ENCODE peak calls at places on chromosomes 2 and 18, in six cellular contexts. One of them, this sample, is unnamed.

GRCh38 chr2:173232956-173233744 is 121.5 kb upstream of the CDCA7 start:
- DNase-seq in H1: no peak
- DNase-seq in H9: no peak
- DNase-seq in mesendoderm: no peak
- DNase-seq in trophoblast cell: no peak
- DNase-seq in neuronal stem cell: no peak
- DNase-seq in this sample: peak

GRCh38 chr18:36411745-36412168 is 114.2 kb downstream of the FHOD3 start:
- DNase-seq in trophoblast cell: no peak
- DNase-seq in neuronal stem cell: peak
- DNase-seq in H1: no peak
- DNase-seq in mesendoderm: peak
- DNase-seq in H9: peak
- DNase-seq in this sample: peak

GRCh38 chr2:123040506-123040905 is 984.6 kb upstream of the CNTNAP5 start:
- DNase-seq in H1: no peak
- DNase-seq in trophoblast cell: no peak
- DNase-seq in H9: no peak
- DNase-seq in neuronal stem cell: no peak
- DNase-seq in mesendoderm: no peak
- DNase-seq in this sample: no peak

GRCh38 chr2:6071536-6071935 is 379.4 kb downstream of the SOX11 start:
- DNase-seq in H1: no peak
- DNase-seq in mesendoderm: no peak
- DNase-seq in trophoblast cell: no peak
- DNase-seq in neuronal stem cell: no peak
- DNase-seq in H9: no peak
- DNase-seq in this sample: no peak

GRCh38 chr2:119260636-119261497 is 37.2 kb downstream of the STEAP3 start:
- DNase-seq in neuronal stem cell: no peak
- DNase-seq in trophoblast cell: no peak
- DNase-seq in mesendoderm: no peak
- DNase-seq in H9: no peak
- DNase-seq in H1: no peak
- DNase-seq in this sample: peak

GRCh38 chr18:11676867-11677266 is 12.2 kb upstream of the GNAL start:
- DNase-seq in H1: no peak
- DNase-seq in H9: peak
- DNase-seq in trophoblast cell: no peak
- DNase-seq in mesendoderm: no peak
- DNase-seq in neuronal stem cell: no peak
- DNase-seq in this sample: peak

GRCh38 chr2:72936669-72937355 is 19.5 kb downstream of the EMX1 start:
- DNase-seq in mesendoderm: no peak
- DNase-seq in H9: no peak
- DNase-seq in neuronal stem cell: no peak
- DNase-seq in H1: no peak
- DNase-seq in trophoblast cell: no peak
- DNase-seq in this sample: no peak

GRCh38 chr2:259789-260331 is 4.0 kb downstream of the SH3YL1 start:
- DNase-seq in H9: no peak
- DNase-seq in trophoblast cell: no peak
- DNase-seq in mesendoderm: no peak
- DNase-seq in H1: no peak
- DNase-seq in neuronal stem cell: no peak
- DNase-seq in this sample: no peak

GRCh38 chr2:204108301-204108700 is 171.7 kb downstream of the ICOS start:
- DNase-seq in H1: no peak
- DNase-seq in mesendoderm: peak
- DNase-seq in H9: peak
- DNase-seq in trophoblast cell: peak
- DNase-seq in neuronal stem cell: peak
- DNase-seq in this sample: no peak

GRCh38 chr2:149167941-149168340 is 129.4 kb downstream of the LYPD6B start:
- DNase-seq in mesendoderm: no peak
- DNase-seq in H1: no peak
- DNase-seq in neuronal stem cell: no peak
- DNase-seq in H9: no peak
- DNase-seq in trophoblast cell: no peak
- DNase-seq in this sample: no peak

GRCh38 chr2:55165567-55165966 is 66.5 kb downstream of the CLHC1 start:
- DNase-seq in H9: no peak
- DNase-seq in H1: no peak
- DNase-seq in trophoblast cell: peak
- DNase-seq in neuronal stem cell: no peak
- DNase-seq in mesendoderm: no peak
- DNase-seq in this sample: peak

GRCh38 chr2:64482765-64483504 is 29.0 kb downstream of the LGALSL start:
- DNase-seq in trophoblast cell: peak
- DNase-seq in H1: no peak
- DNase-seq in neuronal stem cell: no peak
- DNase-seq in mesendoderm: peak
- DNase-seq in H9: no peak
- DNase-seq in this sample: no peak

GRCh38 chr2:116537811-116538210 is 1276.7 kb upstream of the DDX18 start:
- DNase-seq in trophoblast cell: no peak
- DNase-seq in H9: no peak
- DNase-seq in neuronal stem cell: no peak
- DNase-seq in mesendoderm: no peak
- DNase-seq in H1: no peak
- DNase-seq in this sample: no peak

GRCh38 chr2:38528008-38528442 is 74.7 kb downstream of the HNRNPLL start:
- DNase-seq in trophoblast cell: peak
- DNase-seq in neuronal stem cell: no peak
- DNase-seq in mesendoderm: peak
- DNase-seq in H1: no peak
- DNase-seq in H9: peak
- DNase-seq in this sample: peak

GRCh38 chr2:176585791-176586190 is 316.5 kb downstream of the MTX2 start:
- DNase-seq in H9: no peak
- DNase-seq in trophoblast cell: peak
- DNase-seq in mesendoderm: peak
- DNase-seq in H1: no peak
- DNase-seq in neuronal stem cell: no peak
- DNase-seq in this sample: no peak

GRCh38 chr18:79912994-79913831 is 38.2 kb downstream of the SLC66A2 start:
- DNase-seq in H1: no peak
- DNase-seq in trophoblast cell: no peak
- DNase-seq in H9: peak
- DNase-seq in neuronal stem cell: no peak
- DNase-seq in mesendoderm: no peak
- DNase-seq in this sample: no peak

GRCh38 chr18:741931-742512 is 29.6 kb upstream of the ENOSF1 start:
- DNase-seq in mesendoderm: peak
- DNase-seq in trophoblast cell: no peak
- DNase-seq in H9: no peak
- DNase-seq in neuronal stem cell: no peak
- DNase-seq in H1: no peak
- DNase-seq in this sample: peak

GRCh38 chr18:23689031-23689615 is at the start of gene LAMA3:
- DNase-seq in trophoblast cell: no peak
- DNase-seq in H1: no peak
- DNase-seq in mesendoderm: peak
- DNase-seq in H9: no peak
- DNase-seq in neuronal stem cell: peak
- DNase-seq in this sample: peak

GRCh38 chr2:187383043-187383800 is 64.8 kb downstream of the CALCRL start:
- DNase-seq in mesendoderm: no peak
- DNase-seq in trophoblast cell: no peak
- DNase-seq in H9: no peak
- DNase-seq in neuronal stem cell: no peak
- DNase-seq in H1: no peak
- DNase-seq in this sample: no peak

GRCh38 chr2:105732096-105732495 is 12.6 kb upstream of the NCK2 start:
- DNase-seq in neuronal stem cell: no peak
- DNase-seq in mesendoderm: no peak
- DNase-seq in H1: no peak
- DNase-seq in H9: no peak
- DNase-seq in trophoblast cell: no peak
- DNase-seq in this sample: no peak

GRCh38 chr2:203238329-203238710 is 498 bp upstream of the CYP20A1 start:
- DNase-seq in H1: no peak
- DNase-seq in mesendoderm: no peak
- DNase-seq in trophoblast cell: no peak
- DNase-seq in neuronal stem cell: no peak
- DNase-seq in H9: no peak
- DNase-seq in this sample: no peak

GRCh38 chr2:33476100-33476792 is at the start of gene RASGRP3:
- DNase-seq in H1: peak
- DNase-seq in H9: peak
- DNase-seq in mesendoderm: peak
- DNase-seq in neuronal stem cell: peak
- DNase-seq in trophoblast cell: peak
- DNase-seq in this sample: peak

GRCh38 chr2:172397136-172397825 is 30.1 kb upstream of the ITGA6 start:
- DNase-seq in mesendoderm: peak
- DNase-seq in H1: no peak
- DNase-seq in neuronal stem cell: no peak
- DNase-seq in trophoblast cell: no peak
- DNase-seq in H9: no peak
- DNase-seq in this sample: no peak

GRCh38 chr2:3692375-3692774 is 11.0 kb upstream of the DCDC2C start:
- DNase-seq in neuronal stem cell: peak
- DNase-seq in trophoblast cell: no peak
- DNase-seq in mesendoderm: peak
- DNase-seq in H1: no peak
- DNase-seq in H9: no peak
- DNase-seq in this sample: peak

GRCh38 chr2:199148076-199148845 is 309.5 kb downstream of the SATB2 start:
- DNase-seq in trophoblast cell: no peak
- DNase-seq in H1: no peak
- DNase-seq in H9: no peak
- DNase-seq in neuronal stem cell: no peak
- DNase-seq in mesendoderm: no peak
- DNase-seq in this sample: no peak

GRCh38 chr2:182592691-182593393 is 123.2 kb upstream of the DNAJC10 start:
- DNase-seq in mesendoderm: no peak
- DNase-seq in trophoblast cell: no peak
- DNase-seq in H1: no peak
- DNase-seq in H9: no peak
- DNase-seq in neuronal stem cell: no peak
- DNase-seq in this sample: no peak

GRCh38 chr2:38174646-38175096 is 98.7 kb upstream of the CYP1B1 start:
- DNase-seq in trophoblast cell: peak
- DNase-seq in H1: no peak
- DNase-seq in neuronal stem cell: no peak
- DNase-seq in H9: no peak
- DNase-seq in mesendoderm: peak
- DNase-seq in this sample: peak

GRCh38 chr18:63476666-63477065 is at the start of gene SERPINB5:
- DNase-seq in trophoblast cell: peak
- DNase-seq in mesendoderm: no peak
- DNase-seq in neuronal stem cell: no peak
- DNase-seq in H9: peak
- DNase-seq in H1: no peak
- DNase-seq in this sample: no peak
- H2BK5ac ChIP-seq in trophoblast cell: no peak
- H2BK5ac ChIP-seq in mesendoderm: no peak
- H2BK5ac ChIP-seq in neuronal stem cell: no peak
- H2BK5ac ChIP-seq in H9: no peak
- H2BK5ac ChIP-seq in H1: no peak
- H2BK5ac ChIP-seq in this sample: no peak

GRCh38 chr2:99851811-99852210 is 290.6 kb downstream of the AFF3 start:
- DNase-seq in H1: no peak
- DNase-seq in mesendoderm: no peak
- DNase-seq in H9: no peak
- DNase-seq in neuronal stem cell: no peak
- DNase-seq in trophoblast cell: no peak
- DNase-seq in this sample: no peak

GRCh38 chr2:99850076-99850710 is 292.2 kb downstream of the AFF3 start:
- DNase-seq in mesendoderm: no peak
- DNase-seq in neuronal stem cell: no peak
- DNase-seq in H9: no peak
- DNase-seq in H1: no peak
- DNase-seq in trophoblast cell: no peak
- DNase-seq in this sample: peak

GRCh38 chr2:99854236-99854852 is 288.0 kb downstream of the AFF3 start:
- DNase-seq in trophoblast cell: no peak
- DNase-seq in neuronal stem cell: no peak
- DNase-seq in mesendoderm: peak
- DNase-seq in H9: no peak
- DNase-seq in H1: no peak
- DNase-seq in this sample: no peak

GRCh38 chr2:99852376-99852934 is 289.9 kb downstream of the AFF3 start:
- DNase-seq in neuronal stem cell: no peak
- DNase-seq in mesendoderm: no peak
- DNase-seq in H1: no peak
- DNase-seq in trophoblast cell: no peak
- DNase-seq in H9: no peak
- DNase-seq in this sample: no peak

DNA sequence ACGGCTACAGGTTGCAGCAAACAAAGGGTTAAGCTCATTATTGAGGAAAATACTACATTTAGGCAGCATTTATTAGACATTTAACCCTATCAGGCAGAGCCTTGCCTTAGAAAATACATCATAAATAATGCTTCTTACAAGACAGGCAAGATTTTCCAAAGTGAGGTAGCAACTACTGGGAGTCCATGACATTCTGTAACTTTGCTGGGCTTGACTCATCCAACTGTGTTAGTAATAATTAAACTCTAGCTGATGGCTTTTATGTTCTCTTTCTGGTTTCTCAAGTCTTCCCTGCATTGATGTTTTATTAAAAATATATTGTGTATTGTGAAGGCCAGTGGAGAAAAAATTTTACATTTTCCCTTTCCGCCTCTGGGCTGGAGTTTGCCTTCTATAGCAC is 291.3 kb downstream of the AFF3 start:
- DNase-seq in trophoblast cell: no peak
- DNase-seq in H1: no peak
- DNase-seq in neuronal stem cell: no peak
- DNase-seq in H9: no peak
- DNase-seq in mesendoderm: no peak
- DNase-seq in this sample: peak
- H2BK5ac ChIP-seq in trophoblast cell: no peak
- H2BK5ac ChIP-seq in H1: no peak
- H2BK5ac ChIP-seq in neuronal stem cell: no peak
- H2BK5ac ChIP-seq in H9: no peak
- H2BK5ac ChIP-seq in mesendoderm: no peak
- H2BK5ac ChIP-seq in this sample: peak

DNA sequence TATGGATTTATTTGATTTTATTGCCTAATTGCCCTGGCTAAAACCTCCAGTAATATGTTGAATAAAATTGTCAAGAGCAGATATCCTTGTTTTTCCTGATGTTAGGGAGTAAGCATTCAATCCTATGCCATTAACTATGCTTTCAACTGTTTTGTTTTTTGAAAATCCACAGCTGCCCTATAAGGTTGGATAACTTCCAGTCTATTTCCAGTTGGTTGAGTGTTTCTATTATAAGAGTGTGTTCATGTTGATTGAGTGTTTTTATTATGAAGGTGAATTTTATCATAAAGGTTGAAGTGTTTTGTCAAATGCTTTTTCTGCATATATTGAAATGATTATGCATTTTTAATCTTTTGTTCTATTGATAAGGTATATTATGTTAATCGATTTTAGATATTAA is 149.9 kb upstream of the SCN7A start:
- DNase-seq in H1: no peak
- DNase-seq in trophoblast cell: no peak
- DNase-seq in neuronal stem cell: no peak
- DNase-seq in H9: no peak
- DNase-seq in mesendoderm: no peak
- DNase-seq in this sample: no peak
- H2BK5ac ChIP-seq in H1: no peak
- H2BK5ac ChIP-seq in trophoblast cell: no peak
- H2BK5ac ChIP-seq in neuronal stem cell: no peak
- H2BK5ac ChIP-seq in H9: no peak
- H2BK5ac ChIP-seq in mesendoderm: no peak
- H2BK5ac ChIP-seq in this sample: no peak

GRCh38 chr2:85988914-85989270 is 100.1 kb upstream of the ST3GAL5 start:
- DNase-seq in H1: no peak
- DNase-seq in neuronal stem cell: no peak
- DNase-seq in trophoblast cell: no peak
- DNase-seq in H9: peak
- DNase-seq in mesendoderm: no peak
- DNase-seq in this sample: no peak
- H2BK5ac ChIP-seq in H1: no peak
- H2BK5ac ChIP-seq in neuronal stem cell: peak
- H2BK5ac ChIP-seq in trophoblast cell: no peak
- H2BK5ac ChIP-seq in H9: no peak
- H2BK5ac ChIP-seq in mesendoderm: no peak
- H2BK5ac ChIP-seq in this sample: no peak